ENCODE peak calls at places on chromosomes 6 and 20, in four cellular contexts. L is CD8-positive, alpha-beta memory T cell; V is Karpas-422; X is adrenal gland. Q is an unnamed sample. For H3K9me3, the result is how much of the 10 kb centered on the place peaks cover.

GRCh38 chr6:135176464-135176863 is 4.6 kb upstream of the MYB start:
- DNase-seq in L (no peak), V (peak), X (no peak), Q (no peak)

GRCh38 chr6:18997375-18997826 is 610.3 kb downstream of the RNF144B start:
- DNase-seq in L (no peak), V (peak), X (no peak), Q (no peak)

GRCh38 chr6:8063762-8064637 is at the start of gene BLOC1S5:
- DNase-seq in L (peak), V (peak), X (peak), Q (peak)

GRCh38 chr20:50690979-50691584 is at the start of gene RIPOR3:
- DNase-seq in L (no peak), V (no peak), X (no peak), Q (no peak)

GRCh38 chr6:95087394-95088097 is 489.8 kb upstream of the MANEA start:
- DNase-seq in L (no peak), V (no peak), X (peak), Q (no peak)

GRCh38 chr6:31162463-31163165 is 4.2 kb downstream of the TCF19 start:
- DNase-seq in L (no peak), V (no peak), X (no peak), Q (no peak)

GRCh38 chr6:117531346-117531745 is 48.9 kb downstream of the DCBLD1 start:
- DNase-seq in L (no peak), V (no peak), X (no peak), Q (no peak)

GRCh38 chr6:35240838-35241801 is 18.4 kb upstream of the ZNF76 start:
- DNase-seq in L (peak), V (peak), X (peak), Q (peak)

GRCh38 chr6:51045548-51045947 is 226.9 kb downstream of the TFAP2B start:
- DNase-seq in L (no peak), V (no peak), X (no peak), Q (no peak)

GRCh38 chr6:78599526-78599925 is 267.8 kb upstream of the IRAK1BP1 start:
- DNase-seq in L (no peak), V (no peak), X (no peak), Q (no peak)

GRCh38 chr6:19444041-19444440 is 393.1 kb upstream of the ID4 start:
- DNase-seq in L (no peak), V (no peak), X (no peak), Q (no peak)

GRCh38 chr20:10388571-10388970 is 45.5 kb downstream of the MKKS start:
- DNase-seq in L (no peak), V (no peak), X (no peak), Q (no peak)

GRCh38 chr6:39088331-39088730 is 26.7 kb downstream of the SAYSD1 start:
- DNase-seq in L (no peak), V (peak), X (no peak), Q (no peak)

GRCh38 chr20:39876974-39877615 is 811.9 kb downstream of the MAFB start:
- DNase-seq in L (no peak), V (no peak), X (no peak), Q (no peak)

GRCh38 chr6:157037165-157037564 is 260.0 kb downstream of the ARID1B start:
- DNase-seq in L (no peak), V (no peak), X (no peak), Q (no peak)

GRCh38 chr6:13943943-13944342 is 19.2 kb downstream of the RNF182 start:
- DNase-seq in L (no peak), V (no peak), X (no peak), Q (no peak)

GRCh38 chr6:43773981-43774775 is 4.2 kb downstream of the VEGFA start:
- DNase-seq in L (no peak), V (no peak), X (peak), Q (no peak)

GRCh38 chr6:140433072-140433471 is 1058.6 kb upstream of the CITED2 start:
- DNase-seq in L (no peak), V (no peak), X (no peak), Q (no peak)

GRCh38 chr6:153096792-153097191 is 34.3 kb downstream of the RGS17 start:
- DNase-seq in L (no peak), V (no peak), X (no peak), Q (no peak)

GRCh38 chr20:15131176-15131575 is 793.8 kb upstream of the FLRT3 start:
- DNase-seq in L (no peak), V (no peak), X (no peak), Q (no peak)

GRCh38 chr6:74879970-74880369 is 325.9 kb downstream of the COL12A1 start:
- DNase-seq in L (no peak), V (no peak), X (no peak), Q (no peak)

GRCh38 chr6:11770546-11771466 is 7.8 kb downstream of the ADTRP start:
- DNase-seq in L (no peak), V (no peak), X (peak), Q (no peak)

GRCh38 chr20:38338849-38339520 is 7.3 kb upstream of the LBP start:
- DNase-seq in L (no peak), V (no peak), X (no peak), Q (no peak)

GRCh38 chr6:28258877-28259777 is at the start of gene NKAPL:
- DNase-seq in L (peak), V (no peak), X (peak), Q (peak)

GRCh38 chr6:73691512-73691911 is 4.5 kb upstream of the CD109 start:
- DNase-seq in L (no peak), V (no peak), X (no peak), Q (no peak)

GRCh38 chr6:140957334-140957733 is 1175.4 kb upstream of the GJE1 start:
- DNase-seq in L (no peak), V (no peak), X (no peak), Q (no peak)

GRCh38 chr6:3317741-3318211 is 59.0 kb downstream of the PSMG4 start:
- DNase-seq in L (no peak), V (peak), X (no peak), Q (no peak)

GRCh38 chr6:166058064-166058739 is 109.4 kb downstream of the TBXT start:
- DNase-seq in L (no peak), V (no peak), X (no peak), Q (no peak)

GRCh38 chr6:136317023-136317649 is 27.5 kb upstream of the BCLAF1 start:
- DNase-seq in L (peak), V (peak), X (peak), Q (peak)

GRCh38 chr6:12327391-12327790 is 37.2 kb downstream of the EDN1 start:
- DNase-seq in L (no peak), V (no peak), X (no peak), Q (no peak)

GRCh38 chr6:75436869-75437268 is 56.7 kb downstream of the FILIP1 start:
- DNase-seq in L (no peak), V (no peak), X (no peak), Q (no peak)

GRCh38 chr20:3164043-3164762 is 4.5 kb upstream of the FASTKD5 start:
- DNase-seq in L (no peak), V (no peak), X (no peak), Q (no peak)

GRCh38 chr6:624979-625378 is 31.9 kb downstream of the HUS1B start:
- DNase-seq in L (no peak), V (peak), X (no peak), Q (no peak)

GRCh38 chr20:53216856-53217576 is 244.9 kb downstream of the TSHZ2 start:
- DNase-seq in L (peak), V (peak), X (peak), Q (peak)

GRCh38 chr6:31663961-31664789 is 622 bp downstream of the GPANK1 start:
- DNase-seq in L (no peak), V (no peak), X (no peak), Q (no peak)

GRCh38 chr20:49561256-49561655 is 6.7 kb downstream of the PTGIS start:
- DNase-seq in L (no peak), V (no peak), X (no peak), Q (no peak)

GRCh38 chr20:63178445-63178818 is 37.5 kb downstream of the YTHDF1 start:
- DNase-seq in L (no peak), V (no peak), X (no peak), Q (no peak)
- H3K27ac ChIP-seq in L (no peak), V (no peak), X (no peak), Q (no peak)

DNA sequence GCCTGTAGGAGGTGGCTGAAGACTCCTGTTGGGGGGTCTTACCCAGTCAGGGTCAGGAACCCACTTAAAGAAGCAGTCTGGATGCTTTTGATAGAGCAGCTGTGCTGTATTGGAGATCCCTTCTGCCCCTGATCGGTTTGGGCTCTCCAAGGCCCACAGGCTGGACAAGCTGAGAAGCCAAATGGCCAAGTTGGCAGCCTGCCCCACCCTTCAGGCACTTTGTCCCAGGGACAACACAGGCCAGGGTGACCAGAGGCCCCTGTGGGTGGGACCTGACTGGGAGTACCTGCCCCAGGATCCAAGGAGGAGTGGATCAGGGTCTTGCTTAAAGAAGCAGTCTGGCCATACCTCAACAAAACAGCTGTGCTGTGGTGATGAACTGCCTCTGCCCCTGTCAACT is 48.4 kb downstream of the ZC2HC1B start:
- DNase-seq in L (no peak), V (no peak), X (no peak), Q (no peak)
- H3K9me3 ChIP-seq in L (under half), V (under half), X (under half), Q (under half)

DNA sequence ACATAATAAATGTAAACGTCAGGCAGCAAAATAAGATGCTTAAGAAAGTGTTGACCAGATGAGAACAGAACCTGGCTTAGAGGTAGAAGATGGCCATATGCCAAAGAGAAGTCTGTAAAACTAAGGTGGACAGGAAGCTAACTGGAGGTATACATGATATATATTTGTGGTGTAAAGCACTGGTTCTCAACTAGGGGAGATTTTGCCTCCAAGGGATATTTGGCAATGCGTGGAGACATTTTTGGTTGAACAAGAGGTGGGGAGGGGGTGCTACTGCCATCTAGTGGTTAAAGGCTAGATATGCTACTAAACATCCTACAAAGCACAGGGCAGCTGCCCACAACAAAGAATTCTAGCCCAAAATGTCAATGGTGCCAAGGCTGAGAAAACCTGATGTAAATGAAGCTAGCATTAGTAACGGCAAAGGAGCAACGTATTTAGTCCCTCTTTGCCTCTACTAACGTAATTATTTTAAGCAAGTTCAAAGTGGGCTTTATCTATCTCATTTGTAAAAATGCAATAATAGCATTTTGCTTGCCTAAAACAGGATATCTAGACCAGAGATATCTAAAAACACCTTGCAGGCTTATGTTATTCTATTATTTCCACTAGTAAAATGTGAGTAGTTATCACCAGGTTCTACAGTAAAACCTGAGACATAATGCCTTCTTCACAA is 182.6 kb downstream of the RNGTT start:
- DNase-seq in L (peak), V (peak), X (peak), Q (peak)
- H3K27ac ChIP-seq in L (no peak), V (no peak), X (no peak), Q (no peak)

GRCh38 chr20:57792386-57793095 is 82.7 kb upstream of the PMEPA1 start:
- DNase-seq in L (no peak), V (no peak), X (no peak), Q (no peak)
- H3K9me3 ChIP-seq in L (under half), V (under half), X (under half), Q (under half)

GRCh38 chr6:163836916-163837660 is 422.6 kb downstream of the QKI start:
- DNase-seq in L (no peak), V (no peak), X (no peak), Q (no peak)
- H3K27ac ChIP-seq in L (no peak), V (no peak), X (no peak), Q (no peak)

GRCh38 chr6:33516726-33517125 is 62.4 kb downstream of the ZBTB9 start:
- DNase-seq in L (no peak), V (no peak), X (no peak), Q (no peak)
- H3K9me3 ChIP-seq in L (under half), V (under half), X (under half), Q (under half)

Q was measured in CD4-positive, alpha-beta T cell.